ENCODE peak calls at places on chromosome 16, in eight cellular contexts. T, S, E, K, L, V, Y and O are unnamed samples.

GRCh38 chr16:57630931-57631845 is 2.8 kb downstream of the ADGRG1 start:
- DNase-seq in T (no peak), S (no peak), E (no peak), K (no peak), L (no peak), V (peak; percentile 71), Y (peak; percentile 9), O (no peak)

GRCh38 chr16:86584726-86585721 is 6.7 kb downstream of the FOXL1 start:
- DNase-seq in T (no peak), S (no peak), E (no peak), K (no peak), L (no peak), V (no peak), Y (no peak), O (no peak)

GRCh38 chr16:11152205-11152604 is 103.8 kb downstream of the SOCS1 start:
- DNase-seq in T (no peak), S (no peak), E (no peak), K (no peak), L (no peak), V (no peak), Y (no peak), O (no peak)

GRCh38 chr16:82195917-82196494 is 26.0 kb upstream of the MPHOSPH6 start:
- DNase-seq in T (no peak), S (no peak), E (no peak), K (no peak), L (no peak), V (no peak), Y (no peak), O (no peak)

GRCh38 chr16:51538707-51539604 is 387.9 kb upstream of the SALL1 start:
- DNase-seq in T (peak; percentile 92), S (peak; percentile 94), E (no peak), K (no peak), L (no peak), V (no peak), Y (no peak), O (no peak)

GRCh38 chr16:82004651-82005490 is 6.4 kb downstream of the SDR42E1 start:
- DNase-seq in T (no peak), S (no peak), E (no peak), K (no peak), L (no peak), V (no peak), Y (no peak), O (no peak)

GRCh38 chr16:67114793-67115192 is 5.1 kb downstream of the PHAF1 start:
- DNase-seq in T (peak; percentile 72), S (no peak), E (no peak), K (no peak), L (no peak), V (no peak), Y (no peak), O (no peak)

GRCh38 chr16:86751081-86752030 is 173.0 kb downstream of the FOXL1 start:
- DNase-seq in T (peak; percentile 87), S (peak; percentile 75), E (no peak), K (no peak), L (no peak), V (no peak), Y (no peak), O (no peak)

GRCh38 chr16:86455116-86455515 is 55.2 kb upstream of the FOXF1 start:
- DNase-seq in T (peak; percentile 100), S (no peak), E (no peak), K (no peak), L (no peak), V (peak; percentile 80), Y (no peak), O (no peak)

GRCh38 chr16:20886320-20886719 is 13.8 kb downstream of the DCUN1D3 start:
- DNase-seq in T (no peak), S (no peak), E (no peak), K (no peak), L (no peak), V (no peak), Y (no peak), O (no peak)

GRCh38 chr16:26129997-26130396 is 438.2 kb downstream of the HS3ST4 start:
- DNase-seq in T (no peak), S (no peak), E (no peak), K (no peak), L (no peak), V (no peak), Y (no peak), O (no peak)

GRCh38 chr16:88618956-88619667 is 19.3 kb upstream of the IL17C start:
- DNase-seq in T (no peak), S (no peak), E (no peak), K (no peak), L (no peak), V (no peak), Y (no peak), O (no peak)

GRCh38 chr16:4873091-4873490 is 25.8 kb downstream of the UBN1 start:
- DNase-seq in T (no peak), S (no peak), E (no peak), K (no peak), L (no peak), V (no peak), Y (no peak), O (no peak)

GRCh38 chr16:81831722-81832126 is 52.6 kb downstream of the PLCG2 start:
- DNase-seq in T (no peak), S (no peak), E (peak; percentile 75), K (peak; percentile 38), L (no peak), V (peak; percentile 68), Y (peak; percentile 37), O (no peak)

GRCh38 chr16:24138024-24138423 is 118.1 kb upstream of the CACNG3 start:
- DNase-seq in T (no peak), S (no peak), E (no peak), K (no peak), L (no peak), V (no peak), Y (no peak), O (no peak)

GRCh38 chr16:86224629-86225028 is 285.7 kb upstream of the FOXF1 start:
- DNase-seq in T (no peak), S (no peak), E (no peak), K (no peak), L (no peak), V (no peak), Y (no peak), O (no peak)

GRCh38 chr16:70438325-70438982 is 446 bp downstream of the ST3GAL2 start:
- DNase-seq in T (no peak), S (no peak), E (peak; percentile 76), K (no peak), L (peak; percentile 60), V (no peak), Y (peak; percentile 48), O (no peak)